ENCODE peak calls at places on chromosomes 1 and 21, in seven cellular contexts. One of them, this sample, is unnamed.

GRCh38 chr1:100455478-100456072 is 82.4 kb upstream of the GPR88 start:
- DNase-seq in stimulated activated CD4-positive, alpha-beta T cell treated with anti-CD3 and anti-CD28 coated beads, Interleukin-2, amount 100 ng/mL, for 24 hours: no peak
- DNase-seq in spleen: no peak
- DNase-seq in GM12878: no peak
- DNase-seq in activated CD4-positive, alpha-beta T cell treated with anti-CD3 and anti-CD28 coated beads, Interleukin-2, amount 10 ng/mL, durations not matched to agents 7 days and 5 days: no peak
- DNase-seq in bronchial epithelial cell: peak
- DNase-seq in HT1080: no peak
- DNase-seq in this sample: no peak

GRCh38 chr1:97849350-97850339 is 71.2 kb downstream of the DPYD start:
- DNase-seq in activated CD4-positive, alpha-beta T cell treated with anti-CD3 and anti-CD28 coated beads, Interleukin-2, amount 10 ng/mL, durations not matched to agents 7 days and 5 days: no peak
- DNase-seq in HT1080: peak
- DNase-seq in stimulated activated CD4-positive, alpha-beta T cell treated with anti-CD3 and anti-CD28 coated beads, Interleukin-2, amount 100 ng/mL, for 24 hours: no peak
- DNase-seq in GM12878: no peak
- DNase-seq in spleen: no peak
- DNase-seq in bronchial epithelial cell: peak
- DNase-seq in this sample: no peak

GRCh38 chr1:54967372-54967771 is 13.1 kb upstream of the TMEM61 start:
- DNase-seq in GM12878: no peak
- DNase-seq in bronchial epithelial cell: peak
- DNase-seq in activated CD4-positive, alpha-beta T cell treated with anti-CD3 and anti-CD28 coated beads, Interleukin-2, amount 10 ng/mL, durations not matched to agents 7 days and 5 days: no peak
- DNase-seq in stimulated activated CD4-positive, alpha-beta T cell treated with anti-CD3 and anti-CD28 coated beads, Interleukin-2, amount 100 ng/mL, for 24 hours: no peak
- DNase-seq in spleen: no peak
- DNase-seq in HT1080: peak
- DNase-seq in this sample: no peak

GRCh38 chr21:35943752-35944151 is 116.6 kb downstream of the SETD4 start:
- DNase-seq in bronchial epithelial cell: no peak
- DNase-seq in stimulated activated CD4-positive, alpha-beta T cell treated with anti-CD3 and anti-CD28 coated beads, Interleukin-2, amount 100 ng/mL, for 24 hours: no peak
- DNase-seq in GM12878: no peak
- DNase-seq in spleen: no peak
- DNase-seq in activated CD4-positive, alpha-beta T cell treated with anti-CD3 and anti-CD28 coated beads, Interleukin-2, amount 10 ng/mL, durations not matched to agents 7 days and 5 days: no peak
- DNase-seq in HT1080: no peak
- DNase-seq in this sample: no peak

GRCh38 chr1:228014235-228014930 is 7.6 kb downstream of the WNT3A start:
- DNase-seq in activated CD4-positive, alpha-beta T cell treated with anti-CD3 and anti-CD28 coated beads, Interleukin-2, amount 10 ng/mL, durations not matched to agents 7 days and 5 days: no peak
- DNase-seq in bronchial epithelial cell: peak
- DNase-seq in stimulated activated CD4-positive, alpha-beta T cell treated with anti-CD3 and anti-CD28 coated beads, Interleukin-2, amount 100 ng/mL, for 24 hours: peak
- DNase-seq in spleen: peak
- DNase-seq in HT1080: no peak
- DNase-seq in GM12878: no peak
- DNase-seq in this sample: peak

GRCh38 chr1:70667771-70668170 is 256.7 kb downstream of the CTH start:
- DNase-seq in bronchial epithelial cell: no peak
- DNase-seq in spleen: no peak
- DNase-seq in activated CD4-positive, alpha-beta T cell treated with anti-CD3 and anti-CD28 coated beads, Interleukin-2, amount 10 ng/mL, durations not matched to agents 7 days and 5 days: no peak
- DNase-seq in stimulated activated CD4-positive, alpha-beta T cell treated with anti-CD3 and anti-CD28 coated beads, Interleukin-2, amount 100 ng/mL, for 24 hours: no peak
- DNase-seq in HT1080: no peak
- DNase-seq in GM12878: no peak
- DNase-seq in this sample: no peak

GRCh38 chr1:3912809-3913685 is 13.0 kb upstream of the C1orf174 start:
- DNase-seq in HT1080: no peak
- DNase-seq in bronchial epithelial cell: no peak
- DNase-seq in activated CD4-positive, alpha-beta T cell treated with anti-CD3 and anti-CD28 coated beads, Interleukin-2, amount 10 ng/mL, durations not matched to agents 7 days and 5 days: no peak
- DNase-seq in stimulated activated CD4-positive, alpha-beta T cell treated with anti-CD3 and anti-CD28 coated beads, Interleukin-2, amount 100 ng/mL, for 24 hours: no peak
- DNase-seq in spleen: no peak
- DNase-seq in GM12878: no peak
- DNase-seq in this sample: no peak

GRCh38 chr1:156860639-156861423 is at the start of gene NTRK1:
- DNase-seq in HT1080: peak
- DNase-seq in GM12878: no peak
- DNase-seq in stimulated activated CD4-positive, alpha-beta T cell treated with anti-CD3 and anti-CD28 coated beads, Interleukin-2, amount 100 ng/mL, for 24 hours: peak
- DNase-seq in activated CD4-positive, alpha-beta T cell treated with anti-CD3 and anti-CD28 coated beads, Interleukin-2, amount 10 ng/mL, durations not matched to agents 7 days and 5 days: peak
- DNase-seq in bronchial epithelial cell: no peak
- DNase-seq in spleen: no peak
- DNase-seq in this sample: no peak

GRCh38 chr1:151619489-151620093 is 7.7 kb downstream of the SNX27 start:
- DNase-seq in spleen: no peak
- DNase-seq in stimulated activated CD4-positive, alpha-beta T cell treated with anti-CD3 and anti-CD28 coated beads, Interleukin-2, amount 100 ng/mL, for 24 hours: no peak
- DNase-seq in bronchial epithelial cell: peak
- DNase-seq in HT1080: peak
- DNase-seq in GM12878: no peak
- DNase-seq in activated CD4-positive, alpha-beta T cell treated with anti-CD3 and anti-CD28 coated beads, Interleukin-2, amount 10 ng/mL, durations not matched to agents 7 days and 5 days: no peak
- DNase-seq in this sample: no peak

GRCh38 chr21:41328660-41329300 is 12.2 kb downstream of the FAM3B start:
- DNase-seq in GM12878: no peak
- DNase-seq in stimulated activated CD4-positive, alpha-beta T cell treated with anti-CD3 and anti-CD28 coated beads, Interleukin-2, amount 100 ng/mL, for 24 hours: no peak
- DNase-seq in HT1080: peak
- DNase-seq in bronchial epithelial cell: peak
- DNase-seq in activated CD4-positive, alpha-beta T cell treated with anti-CD3 and anti-CD28 coated beads, Interleukin-2, amount 10 ng/mL, durations not matched to agents 7 days and 5 days: no peak
- DNase-seq in spleen: no peak
- DNase-seq in this sample: no peak

GRCh38 chr1:62508187-62508758 is 71.4 kb downstream of the USP1 start:
- DNase-seq in HT1080: peak
- DNase-seq in spleen: no peak
- DNase-seq in GM12878: peak
- DNase-seq in bronchial epithelial cell: peak
- DNase-seq in activated CD4-positive, alpha-beta T cell treated with anti-CD3 and anti-CD28 coated beads, Interleukin-2, amount 10 ng/mL, durations not matched to agents 7 days and 5 days: peak
- DNase-seq in stimulated activated CD4-positive, alpha-beta T cell treated with anti-CD3 and anti-CD28 coated beads, Interleukin-2, amount 100 ng/mL, for 24 hours: no peak
- DNase-seq in this sample: no peak

GRCh38 chr1:232983817-232984567 is 33.6 kb downstream of the NTPCR start:
- DNase-seq in bronchial epithelial cell: no peak
- DNase-seq in activated CD4-positive, alpha-beta T cell treated with anti-CD3 and anti-CD28 coated beads, Interleukin-2, amount 10 ng/mL, durations not matched to agents 7 days and 5 days: no peak
- DNase-seq in stimulated activated CD4-positive, alpha-beta T cell treated with anti-CD3 and anti-CD28 coated beads, Interleukin-2, amount 100 ng/mL, for 24 hours: no peak
- DNase-seq in spleen: no peak
- DNase-seq in GM12878: no peak
- DNase-seq in HT1080: no peak
- DNase-seq in this sample: no peak

GRCh38 chr1:78277253-78277652 is 213.5 kb upstream of the PTGFR start:
- DNase-seq in spleen: no peak
- DNase-seq in HT1080: peak
- DNase-seq in bronchial epithelial cell: peak
- DNase-seq in activated CD4-positive, alpha-beta T cell treated with anti-CD3 and anti-CD28 coated beads, Interleukin-2, amount 10 ng/mL, durations not matched to agents 7 days and 5 days: no peak
- DNase-seq in GM12878: no peak
- DNase-seq in stimulated activated CD4-positive, alpha-beta T cell treated with anti-CD3 and anti-CD28 coated beads, Interleukin-2, amount 100 ng/mL, for 24 hours: no peak
- DNase-seq in this sample: no peak

GRCh38 chr1:172823534-172823933 is 164.6 kb downstream of the FASLG start:
- DNase-seq in bronchial epithelial cell: no peak
- DNase-seq in spleen: no peak
- DNase-seq in stimulated activated CD4-positive, alpha-beta T cell treated with anti-CD3 and anti-CD28 coated beads, Interleukin-2, amount 100 ng/mL, for 24 hours: no peak
- DNase-seq in activated CD4-positive, alpha-beta T cell treated with anti-CD3 and anti-CD28 coated beads, Interleukin-2, amount 10 ng/mL, durations not matched to agents 7 days and 5 days: no peak
- DNase-seq in GM12878: no peak
- DNase-seq in HT1080: peak
- DNase-seq in this sample: no peak

GRCh38 chr21:44003307-44003966 is 8.7 kb upstream of the TRAPPC10 start:
- DNase-seq in spleen: no peak
- DNase-seq in activated CD4-positive, alpha-beta T cell treated with anti-CD3 and anti-CD28 coated beads, Interleukin-2, amount 10 ng/mL, durations not matched to agents 7 days and 5 days: no peak
- DNase-seq in stimulated activated CD4-positive, alpha-beta T cell treated with anti-CD3 and anti-CD28 coated beads, Interleukin-2, amount 100 ng/mL, for 24 hours: no peak
- DNase-seq in GM12878: no peak
- DNase-seq in HT1080: no peak
- DNase-seq in bronchial epithelial cell: no peak
- DNase-seq in this sample: no peak

GRCh38 chr1:41314376-41314775 is 46.9 kb upstream of the FOXO6 start:
- DNase-seq in bronchial epithelial cell: peak
- DNase-seq in GM12878: no peak
- DNase-seq in HT1080: no peak
- DNase-seq in activated CD4-positive, alpha-beta T cell treated with anti-CD3 and anti-CD28 coated beads, Interleukin-2, amount 10 ng/mL, durations not matched to agents 7 days and 5 days: no peak
- DNase-seq in stimulated activated CD4-positive, alpha-beta T cell treated with anti-CD3 and anti-CD28 coated beads, Interleukin-2, amount 100 ng/mL, for 24 hours: no peak
- DNase-seq in spleen: no peak
- DNase-seq in this sample: no peak

GRCh38 chr1:77542784-77543183 is 139.7 kb downstream of the ZZZ3 start:
- DNase-seq in stimulated activated CD4-positive, alpha-beta T cell treated with anti-CD3 and anti-CD28 coated beads, Interleukin-2, amount 100 ng/mL, for 24 hours: no peak
- DNase-seq in GM12878: no peak
- DNase-seq in activated CD4-positive, alpha-beta T cell treated with anti-CD3 and anti-CD28 coated beads, Interleukin-2, amount 10 ng/mL, durations not matched to agents 7 days and 5 days: no peak
- DNase-seq in bronchial epithelial cell: no peak
- DNase-seq in HT1080: no peak
- DNase-seq in spleen: no peak
- DNase-seq in this sample: no peak

GRCh38 chr1:28160677-28161328 is 15.7 kb downstream of the PTAFR start:
- DNase-seq in spleen: peak
- DNase-seq in activated CD4-positive, alpha-beta T cell treated with anti-CD3 and anti-CD28 coated beads, Interleukin-2, amount 10 ng/mL, durations not matched to agents 7 days and 5 days: no peak
- DNase-seq in GM12878: no peak
- DNase-seq in HT1080: peak
- DNase-seq in stimulated activated CD4-positive, alpha-beta T cell treated with anti-CD3 and anti-CD28 coated beads, Interleukin-2, amount 100 ng/mL, for 24 hours: no peak
- DNase-seq in bronchial epithelial cell: peak
- DNase-seq in this sample: no peak

GRCh38 chr1:22114083-22115012 is 28.5 kb downstream of the WNT4 start:
- DNase-seq in HT1080: no peak
- DNase-seq in bronchial epithelial cell: no peak
- DNase-seq in activated CD4-positive, alpha-beta T cell treated with anti-CD3 and anti-CD28 coated beads, Interleukin-2, amount 10 ng/mL, durations not matched to agents 7 days and 5 days: no peak
- DNase-seq in GM12878: no peak
- DNase-seq in spleen: no peak
- DNase-seq in stimulated activated CD4-positive, alpha-beta T cell treated with anti-CD3 and anti-CD28 coated beads, Interleukin-2, amount 100 ng/mL, for 24 hours: no peak
- DNase-seq in this sample: no peak

GRCh38 chr1:230277201-230277771 is 148.8 kb downstream of the PGBD5 start:
- DNase-seq in GM12878: no peak
- DNase-seq in activated CD4-positive, alpha-beta T cell treated with anti-CD3 and anti-CD28 coated beads, Interleukin-2, amount 10 ng/mL, durations not matched to agents 7 days and 5 days: peak
- DNase-seq in stimulated activated CD4-positive, alpha-beta T cell treated with anti-CD3 and anti-CD28 coated beads, Interleukin-2, amount 100 ng/mL, for 24 hours: no peak
- DNase-seq in HT1080: no peak
- DNase-seq in spleen: peak
- DNase-seq in bronchial epithelial cell: no peak
- DNase-seq in this sample: peak

GRCh38 chr1:202237052-202237451 is 43.5 kb downstream of the LGR6 start:
- DNase-seq in bronchial epithelial cell: peak
- DNase-seq in GM12878: no peak
- DNase-seq in HT1080: peak
- DNase-seq in spleen: peak
- DNase-seq in stimulated activated CD4-positive, alpha-beta T cell treated with anti-CD3 and anti-CD28 coated beads, Interleukin-2, amount 100 ng/mL, for 24 hours: peak
- DNase-seq in activated CD4-positive, alpha-beta T cell treated with anti-CD3 and anti-CD28 coated beads, Interleukin-2, amount 10 ng/mL, durations not matched to agents 7 days and 5 days: peak
- DNase-seq in this sample: peak

GRCh38 chr1:66725885-66726665 is 26.2 kb upstream of the DYNLT5 start:
- DNase-seq in HT1080: peak
- DNase-seq in bronchial epithelial cell: peak
- DNase-seq in activated CD4-positive, alpha-beta T cell treated with anti-CD3 and anti-CD28 coated beads, Interleukin-2, amount 10 ng/mL, durations not matched to agents 7 days and 5 days: peak
- DNase-seq in spleen: peak
- DNase-seq in stimulated activated CD4-positive, alpha-beta T cell treated with anti-CD3 and anti-CD28 coated beads, Interleukin-2, amount 100 ng/mL, for 24 hours: peak
- DNase-seq in GM12878: peak
- DNase-seq in this sample: no peak

GRCh38 chr1:201576914-201577313 is 38.0 kb downstream of the NAV1 start:
- DNase-seq in activated CD4-positive, alpha-beta T cell treated with anti-CD3 and anti-CD28 coated beads, Interleukin-2, amount 10 ng/mL, durations not matched to agents 7 days and 5 days: no peak
- DNase-seq in spleen: peak
- DNase-seq in GM12878: no peak
- DNase-seq in stimulated activated CD4-positive, alpha-beta T cell treated with anti-CD3 and anti-CD28 coated beads, Interleukin-2, amount 100 ng/mL, for 24 hours: no peak
- DNase-seq in bronchial epithelial cell: no peak
- DNase-seq in HT1080: no peak
- DNase-seq in this sample: no peak

GRCh38 chr1:202716654-202717053 is 6.4 kb upstream of the SYT2 start:
- DNase-seq in HT1080: no peak
- DNase-seq in activated CD4-positive, alpha-beta T cell treated with anti-CD3 and anti-CD28 coated beads, Interleukin-2, amount 10 ng/mL, durations not matched to agents 7 days and 5 days: no peak
- DNase-seq in spleen: no peak
- DNase-seq in bronchial epithelial cell: no peak
- DNase-seq in GM12878: no peak
- DNase-seq in stimulated activated CD4-positive, alpha-beta T cell treated with anti-CD3 and anti-CD28 coated beads, Interleukin-2, amount 100 ng/mL, for 24 hours: no peak
- DNase-seq in this sample: no peak

GRCh38 chr1:161216945-161217712 is 2.0 kb downstream of the FCER1G start:
- DNase-seq in bronchial epithelial cell: peak
- DNase-seq in activated CD4-positive, alpha-beta T cell treated with anti-CD3 and anti-CD28 coated beads, Interleukin-2, amount 10 ng/mL, durations not matched to agents 7 days and 5 days: no peak
- DNase-seq in stimulated activated CD4-positive, alpha-beta T cell treated with anti-CD3 and anti-CD28 coated beads, Interleukin-2, amount 100 ng/mL, for 24 hours: no peak
- DNase-seq in spleen: peak
- DNase-seq in HT1080: peak
- DNase-seq in GM12878: peak
- DNase-seq in this sample: no peak

GRCh38 chr1:168488153-168488552 is 55.6 kb downstream of the XCL2 start:
- DNase-seq in GM12878: no peak
- DNase-seq in bronchial epithelial cell: peak
- DNase-seq in HT1080: peak
- DNase-seq in stimulated activated CD4-positive, alpha-beta T cell treated with anti-CD3 and anti-CD28 coated beads, Interleukin-2, amount 100 ng/mL, for 24 hours: no peak
- DNase-seq in spleen: no peak
- DNase-seq in activated CD4-positive, alpha-beta T cell treated with anti-CD3 and anti-CD28 coated beads, Interleukin-2, amount 10 ng/mL, durations not matched to agents 7 days and 5 days: no peak
- DNase-seq in this sample: no peak

GRCh38 chr21:45129231-45129923 is 55.0 kb downstream of the ADARB1 start:
- DNase-seq in activated CD4-positive, alpha-beta T cell treated with anti-CD3 and anti-CD28 coated beads, Interleukin-2, amount 10 ng/mL, durations not matched to agents 7 days and 5 days: no peak
- DNase-seq in spleen: peak
- DNase-seq in GM12878: no peak
- DNase-seq in stimulated activated CD4-positive, alpha-beta T cell treated with anti-CD3 and anti-CD28 coated beads, Interleukin-2, amount 100 ng/mL, for 24 hours: no peak
- DNase-seq in HT1080: peak
- DNase-seq in bronchial epithelial cell: peak
- DNase-seq in this sample: no peak

GRCh38 chr1:82700476-82700875 is 899.7 kb downstream of the ADGRL2 start:
- DNase-seq in stimulated activated CD4-positive, alpha-beta T cell treated with anti-CD3 and anti-CD28 coated beads, Interleukin-2, amount 100 ng/mL, for 24 hours: no peak
- DNase-seq in HT1080: no peak
- DNase-seq in activated CD4-positive, alpha-beta T cell treated with anti-CD3 and anti-CD28 coated beads, Interleukin-2, amount 10 ng/mL, durations not matched to agents 7 days and 5 days: no peak
- DNase-seq in bronchial epithelial cell: no peak
- DNase-seq in spleen: no peak
- DNase-seq in GM12878: no peak
- DNase-seq in this sample: no peak

GRCh38 chr1:39170731-39171375 is 33.6 kb upstream of the MACF1 start:
- DNase-seq in spleen: no peak
- DNase-seq in activated CD4-positive, alpha-beta T cell treated with anti-CD3 and anti-CD28 coated beads, Interleukin-2, amount 10 ng/mL, durations not matched to agents 7 days and 5 days: no peak
- DNase-seq in stimulated activated CD4-positive, alpha-beta T cell treated with anti-CD3 and anti-CD28 coated beads, Interleukin-2, amount 100 ng/mL, for 24 hours: no peak
- DNase-seq in bronchial epithelial cell: no peak
- DNase-seq in GM12878: no peak
- DNase-seq in HT1080: no peak
- DNase-seq in this sample: no peak

GRCh38 chr1:38190978-38191377 is 144.4 kb upstream of the POU3F1 start:
- DNase-seq in bronchial epithelial cell: no peak
- DNase-seq in stimulated activated CD4-positive, alpha-beta T cell treated with anti-CD3 and anti-CD28 coated beads, Interleukin-2, amount 100 ng/mL, for 24 hours: no peak
- DNase-seq in activated CD4-positive, alpha-beta T cell treated with anti-CD3 and anti-CD28 coated beads, Interleukin-2, amount 10 ng/mL, durations not matched to agents 7 days and 5 days: no peak
- DNase-seq in GM12878: peak
- DNase-seq in spleen: no peak
- DNase-seq in HT1080: no peak
- DNase-seq in this sample: no peak

GRCh38 chr1:37323486-37324377 is 150.6 kb upstream of the ZC3H12A start:
- DNase-seq in stimulated activated CD4-positive, alpha-beta T cell treated with anti-CD3 and anti-CD28 coated beads, Interleukin-2, amount 100 ng/mL, for 24 hours: no peak
- DNase-seq in activated CD4-positive, alpha-beta T cell treated with anti-CD3 and anti-CD28 coated beads, Interleukin-2, amount 10 ng/mL, durations not matched to agents 7 days and 5 days: peak
- DNase-seq in bronchial epithelial cell: peak
- DNase-seq in GM12878: no peak
- DNase-seq in spleen: peak
- DNase-seq in HT1080: peak
- DNase-seq in this sample: no peak

GRCh38 chr1:228370439-228370940 is 36.1 kb downstream of the TRIM11 start:
- DNase-seq in GM12878: no peak
- DNase-seq in activated CD4-positive, alpha-beta T cell treated with anti-CD3 and anti-CD28 coated beads, Interleukin-2, amount 10 ng/mL, durations not matched to agents 7 days and 5 days: no peak
- DNase-seq in stimulated activated CD4-positive, alpha-beta T cell treated with anti-CD3 and anti-CD28 coated beads, Interleukin-2, amount 100 ng/mL, for 24 hours: no peak
- DNase-seq in bronchial epithelial cell: no peak
- DNase-seq in HT1080: no peak
- DNase-seq in spleen: peak
- DNase-seq in this sample: no peak

GRCh38 chr21:32516729-32517649 is 68.3 kb downstream of the TCP10L start:
- DNase-seq in GM12878: no peak
- DNase-seq in activated CD4-positive, alpha-beta T cell treated with anti-CD3 and anti-CD28 coated beads, Interleukin-2, amount 10 ng/mL, durations not matched to agents 7 days and 5 days: no peak
- DNase-seq in HT1080: peak
- DNase-seq in bronchial epithelial cell: no peak
- DNase-seq in stimulated activated CD4-positive, alpha-beta T cell treated with anti-CD3 and anti-CD28 coated beads, Interleukin-2, amount 100 ng/mL, for 24 hours: no peak
- DNase-seq in spleen: no peak
- DNase-seq in this sample: no peak

GRCh38 chr1:161299347-161299746 is 10.4 kb downstream of the MPZ start:
- DNase-seq in activated CD4-positive, alpha-beta T cell treated with anti-CD3 and anti-CD28 coated beads, Interleukin-2, amount 10 ng/mL, durations not matched to agents 7 days and 5 days: no peak
- DNase-seq in GM12878: no peak
- DNase-seq in stimulated activated CD4-positive, alpha-beta T cell treated with anti-CD3 and anti-CD28 coated beads, Interleukin-2, amount 100 ng/mL, for 24 hours: no peak
- DNase-seq in spleen: no peak
- DNase-seq in HT1080: no peak
- DNase-seq in bronchial epithelial cell: no peak
- DNase-seq in this sample: no peak

GRCh38 chr21:35475768-35476167 is 426.7 kb upstream of the RUNX1 start:
- DNase-seq in stimulated activated CD4-positive, alpha-beta T cell treated with anti-CD3 and anti-CD28 coated beads, Interleukin-2, amount 100 ng/mL, for 24 hours: no peak
- DNase-seq in HT1080: peak
- DNase-seq in bronchial epithelial cell: peak
- DNase-seq in GM12878: no peak
- DNase-seq in spleen: no peak
- DNase-seq in activated CD4-positive, alpha-beta T cell treated with anti-CD3 and anti-CD28 coated beads, Interleukin-2, amount 10 ng/mL, durations not matched to agents 7 days and 5 days: no peak
- DNase-seq in this sample: no peak

GRCh38 chr1:164781980-164782379 is 223.0 kb downstream of the PBX1 start:
- DNase-seq in spleen: no peak
- DNase-seq in stimulated activated CD4-positive, alpha-beta T cell treated with anti-CD3 and anti-CD28 coated beads, Interleukin-2, amount 100 ng/mL, for 24 hours: no peak
- DNase-seq in HT1080: no peak
- DNase-seq in bronchial epithelial cell: no peak
- DNase-seq in GM12878: no peak
- DNase-seq in activated CD4-positive, alpha-beta T cell treated with anti-CD3 and anti-CD28 coated beads, Interleukin-2, amount 10 ng/mL, durations not matched to agents 7 days and 5 days: no peak
- DNase-seq in this sample: no peak

This sample was measured in upper lobe of right lung.